ENCODE peak calls at places on chromosomes 13 and 19, in ten cellular contexts. B is activated CD4-positive, alpha-beta T cell treated with anti-CD3 and anti-CD28 coated beads for 4 hours; K is GM12865; D is HFFc6; M is frontal cortex; S is AG08395; I is BJ; Q is cardiac muscle cell; F is lung; P is iris pigment epithelial cell. G is an unnamed sample.

GRCh38 chr19:49333426-49334288 is 1.5 kb upstream of the CD37 start:
- DNase-seq in B (peak), K (peak), D (no peak), M (no peak), S (no peak), I (no peak), Q (no peak), F (no peak), P (peak), G (no peak)

GRCh38 chr19:38120471-38121030 is 103.5 kb downstream of the DPF1 start:
- DNase-seq in B (no peak), K (no peak), D (no peak), M (no peak), S (no peak), I (no peak), Q (no peak), F (no peak), P (no peak), G (no peak)

GRCh38 chr13:41064493-41064892 is 3.2 kb downstream of the WBP4 start:
- DNase-seq in B (no peak), K (no peak), D (peak), M (no peak), S (peak), I (peak), Q (no peak), F (no peak), P (peak), G (no peak)

GRCh38 chr13:79482271-79482970 is 1.5 kb downstream of the NDFIP2 start:
- DNase-seq in B (no peak), K (no peak), D (peak), M (no peak), S (no peak), I (no peak), Q (no peak), F (no peak), P (peak), G (no peak)

GRCh38 chr13:42041017-42041683 is 7.3 kb upstream of the DGKH start:
- DNase-seq in B (peak), K (peak), D (peak), M (no peak), S (peak), I (no peak), Q (peak), F (peak), P (peak), G (peak)

GRCh38 chr19:45154064-45154827 is 6.5 kb downstream of the NKPD1 start:
- DNase-seq in B (no peak), K (no peak), D (peak), M (peak), S (peak), I (no peak), Q (no peak), F (no peak), P (peak), G (no peak)

GRCh38 chr19:47512183-47512947 is 2.5 kb downstream of the NAPA start:
- DNase-seq in B (no peak), K (no peak), D (peak), M (no peak), S (peak), I (peak), Q (no peak), F (peak), P (peak), G (peak)

GRCh38 chr13:79692846-79693245 is 211.9 kb downstream of the NDFIP2 start:
- DNase-seq in B (no peak), K (no peak), D (no peak), M (no peak), S (peak), I (no peak), Q (no peak), F (no peak), P (no peak), G (no peak)

GRCh38 chr13:19795956-19796355 is 13.2 kb upstream of the PSPC1 start:
- DNase-seq in B (no peak), K (no peak), D (no peak), M (no peak), S (no peak), I (no peak), Q (no peak), F (no peak), P (no peak), G (no peak)

GRCh38 chr13:83019986-83020385 is 862.3 kb downstream of the SLITRK1 start:
- DNase-seq in B (no peak), K (no peak), D (no peak), M (no peak), S (no peak), I (no peak), Q (no peak), F (no peak), P (no peak), G (no peak)

GRCh38 chr13:87259479-87260083 is 411.6 kb upstream of the SLITRK5 start:
- DNase-seq in B (no peak), K (no peak), D (no peak), M (no peak), S (no peak), I (no peak), Q (peak), F (no peak), P (peak), G (no peak)

GRCh38 chr19:45352914-45353796 is 12.6 kb downstream of the KLC3 start:
- DNase-seq in B (no peak), K (no peak), D (no peak), M (no peak), S (no peak), I (no peak), Q (no peak), F (no peak), P (peak), G (no peak)

GRCh38 chr13:42084722-42085121 is 36.3 kb downstream of the DGKH start:
- DNase-seq in B (no peak), K (peak), D (no peak), M (no peak), S (no peak), I (no peak), Q (no peak), F (no peak), P (no peak), G (no peak)

GRCh38 chr19:31478241-31478640 is 129.0 kb upstream of the TSHZ3 start:
- DNase-seq in B (no peak), K (no peak), D (no peak), M (no peak), S (no peak), I (no peak), Q (no peak), F (no peak), P (no peak), G (no peak)

GRCh38 chr19:23415561-23416191 is 20.4 kb upstream of the ZNF91 start:
- DNase-seq in B (no peak), K (no peak), D (no peak), M (no peak), S (peak), I (no peak), Q (peak), F (peak), P (peak), G (no peak)

GRCh38 chr13:59689057-59689456 is 474.7 kb downstream of the DIAPH3 start:
- DNase-seq in B (no peak), K (no peak), D (no peak), M (no peak), S (no peak), I (no peak), Q (no peak), F (no peak), P (no peak), G (no peak)

GRCh38 chr19:49422407-49423277 is 599 bp downstream of the PTH2 start:
- DNase-seq in B (no peak), K (peak), D (no peak), M (no peak), S (no peak), I (no peak), Q (peak), F (no peak), P (peak), G (peak)

GRCh38 chr13:24280722-24281121 is 28.7 kb upstream of the C1QTNF9 start:
- DNase-seq in B (no peak), K (peak), D (no peak), M (no peak), S (no peak), I (no peak), Q (no peak), F (no peak), P (no peak), G (no peak)

GRCh38 chr19:677201-677600 is 1.0 kb downstream of the FSTL3 start:
- DNase-seq in B (no peak), K (no peak), D (peak), M (no peak), S (peak), I (no peak), Q (no peak), F (peak), P (peak), G (peak)